ENCODE peak calls at places on chromosomes 13 and 19, in six cellular contexts. R is ovary, D is iPS-NIHi11, Y is NCI-H1105, B is NCI-H524 treated with DMSO at 0.1 percent for 48 hours, M is EH. L is an unnamed sample.

GRCh38 chr13:29227560-29227959 is 367.9 kb downstream of the SLC7A1 start:
- DNase-seq in Y (no peak), B (no peak), M (no peak), R (no peak), D (no peak), L (no peak)

GRCh38 chr19:14719162-14719561 is 29.3 kb downstream of the ZNF333 start:
- DNase-seq in Y (no peak), B (no peak), D (no peak), R (no peak), M (no peak), L (no peak)

GRCh38 chr13:25848822-25849740 is 202.7 kb downstream of the SHISA2 start:
- DNase-seq in R (no peak), D (no peak), B (no peak), Y (no peak), M (no peak), L (no peak)

GRCh38 chr13:110212529-110212928 is 94.4 kb downstream of the COL4A1 start:
- DNase-seq in B (no peak), R (no peak), M (no peak), D (no peak), Y (no peak), L (no peak)

GRCh38 chr19:49862411-49863253 is 4.7 kb downstream of the PNKP start:
- DNase-seq in D (peak), M (no peak), B (no peak), R (peak), Y (no peak), L (no peak)

GRCh38 chr19:37691881-37692504 is 27.6 kb downstream of the ZNF607 start:
- DNase-seq in R (peak), Y (no peak), B (peak), M (peak), D (peak), L (peak)

GRCh38 chr19:34480971-34481821 is at the start of gene WTIP:
- DNase-seq in B (no peak), M (peak), R (peak), D (peak), Y (no peak), L (peak)

GRCh38 chr13:110450941-110451340 is 110.6 kb downstream of the RAB20 start:
- DNase-seq in D (no peak), R (peak), Y (no peak), B (no peak), M (no peak), L (no peak)

GRCh38 chr19:2691951-2692350 is 10.5 kb downstream of the GNG7 start:
- DNase-seq in Y (no peak), D (no peak), M (no peak), R (no peak), B (no peak), L (no peak)

GRCh38 chr19:41945135-41945766 is 13.9 kb downstream of the RABAC1 start:
- DNase-seq in B (no peak), R (no peak), M (no peak), Y (no peak), D (no peak), L (no peak)

GRCh38 chr13:85236431-85236830 is 562.8 kb downstream of the SLITRK6 start:
- DNase-seq in R (no peak), M (peak), D (no peak), Y (no peak), B (no peak), L (peak)

GRCh38 chr13:89726690-89727435 is 1620.6 kb upstream of the MIR17HG start:
- DNase-seq in B (no peak), M (no peak), D (no peak), R (no peak), Y (no peak), L (no peak)